ENCODE peak calls at places on chromosomes 3 and 15, in four cellular contexts. K, O, U and F are unnamed samples.

GRCh38 chr3:18442743-18443669 is 17.9 kb upstream of the SATB1 start:
- DNase-seq in O (no peak), U (no peak), K (no peak), F (peak; percentile 20)

GRCh38 chr3:119279101-119279554 is 15.1 kb upstream of the ARHGAP31 start:
- DNase-seq in K (no peak), O (no peak), U (no peak), F (no peak)

GRCh38 chr3:9916346-9916733 is 558 bp upstream of the IL17RC start:
- DNase-seq in U (no peak), K (no peak), O (no peak), F (peak; percentile 24)

GRCh38 chr3:151918253-151919029 is 45.0 kb downstream of the SUCNR1 start:
- DNase-seq in O (peak; percentile 34), K (peak; percentile 9), U (peak; percentile 16), F (peak; percentile 61)

GRCh38 chr3:195100903-195101591 is 169.9 kb downstream of the XXYLT1 start:
- DNase-seq in U (no peak), K (no peak), O (no peak), F (no peak)

GRCh38 chr3:141681390-141681780 is 56.7 kb upstream of the RNF7 start:
- DNase-seq in K (no peak), O (no peak), U (no peak), F (no peak)

GRCh38 chr15:70375006-70375409 is 277.3 kb upstream of the TLE3 start:
- DNase-seq in O (no peak), K (no peak), U (no peak), F (no peak)

GRCh38 chr15:52678468-52679231 is 538 bp downstream of the ATOSA start:
- DNase-seq in O (peak; percentile 57), U (no peak), K (peak; percentile 33), F (peak; percentile 83)

GRCh38 chr15:69060744-69061143 is 46.2 kb downstream of the NOX5 start:
- DNase-seq in O (no peak), K (no peak), U (no peak), F (no peak)

GRCh38 chr3:100499651-100500050 is 7.2 kb downstream of the TMEM45A start:
- DNase-seq in K (no peak), U (no peak), O (no peak), F (no peak)

GRCh38 chr15:74752486-74753395 is 4.1 kb downstream of the CYP1A2 start:
- DNase-seq in U (no peak), O (no peak), K (no peak), F (no peak)

GRCh38 chr15:82536409-82537350 is 3.6 kb downstream of the RPS17 start:
- DNase-seq in U (no peak), O (no peak), K (no peak), F (no peak)

GRCh38 chr3:48125026-48125704 is 63.1 kb downstream of the CDC25A start:
- DNase-seq in K (no peak), O (no peak), U (no peak), F (peak; percentile 60)

GRCh38 chr3:126699011-126699410 is 5.0 kb upstream of the CHCHD6 start:
- DNase-seq in O (no peak), U (no peak), K (no peak), F (no peak)

GRCh38 chr3:22159004-22159695 is 408.1 kb upstream of the ZNF385D start:
- DNase-seq in U (no peak), K (no peak), O (peak; percentile 43), F (no peak)

GRCh38 chr3:123740391-123740822 is 143.7 kb downstream of the MYLK start:
- DNase-seq in O (no peak), U (no peak), K (no peak), F (no peak)

GRCh38 chr3:23254287-23254686 is 51.2 kb downstream of the UBE2E2 start:
- DNase-seq in K (no peak), U (no peak), O (no peak), F (no peak)

GRCh38 chr3:183591881-183592521 is 36.5 kb upstream of the KLHL6 start:
- DNase-seq in O (no peak), U (peak; percentile 96), K (no peak), F (peak; percentile 58)

GRCh38 chr3:95719481-95719880 is 1094.9 kb upstream of the EPHA6 start:
- DNase-seq in U (no peak), O (no peak), K (no peak), F (no peak)

GRCh38 chr3:187852842-187853727 is 107.8 kb upstream of the BCL6 start:
- DNase-seq in U (no peak), O (no peak), K (no peak), F (no peak)

GRCh38 chr3:44184319-44184953 is 57.2 kb upstream of the TOPAZ1 start:
- DNase-seq in U (no peak), O (no peak), K (no peak), F (peak; percentile 18)

GRCh38 chr3:171497546-171497945 is 37.3 kb upstream of the TNIK start:
- DNase-seq in U (no peak), K (no peak), O (no peak), F (no peak)

GRCh38 chr15:73630030-73630429 is 3.2 kb downstream of the NPTN start:
- DNase-seq in O (peak; percentile 43), U (no peak), K (no peak), F (no peak)
- TF ChIP-seq CREB1 in O (no peak), U (no peak), K (no peak), F (no peak)

GRCh38 chr15:38796589-38796988 is 232.0 kb upstream of the RASGRP1 start:
- DNase-seq in O (no peak), K (no peak), U (no peak), F (peak; percentile 58)

GRCh38 chr15:38795471-38796245 is 231.0 kb upstream of the RASGRP1 start:
- DNase-seq in K (no peak), U (no peak), O (no peak), F (no peak)

GRCh38 chr15:38793181-38793580 is 228.6 kb upstream of the RASGRP1 start:
- DNase-seq in U (no peak), O (no peak), K (no peak), F (no peak)
- H3K79me2 ChIP-seq in U (no peaks in the 10 kb centered on the region), O (no peaks in the 10 kb centered on the region), K (no peaks in the 10 kb centered on the region), F (no peaks in the 10 kb centered on the region)

DNA sequence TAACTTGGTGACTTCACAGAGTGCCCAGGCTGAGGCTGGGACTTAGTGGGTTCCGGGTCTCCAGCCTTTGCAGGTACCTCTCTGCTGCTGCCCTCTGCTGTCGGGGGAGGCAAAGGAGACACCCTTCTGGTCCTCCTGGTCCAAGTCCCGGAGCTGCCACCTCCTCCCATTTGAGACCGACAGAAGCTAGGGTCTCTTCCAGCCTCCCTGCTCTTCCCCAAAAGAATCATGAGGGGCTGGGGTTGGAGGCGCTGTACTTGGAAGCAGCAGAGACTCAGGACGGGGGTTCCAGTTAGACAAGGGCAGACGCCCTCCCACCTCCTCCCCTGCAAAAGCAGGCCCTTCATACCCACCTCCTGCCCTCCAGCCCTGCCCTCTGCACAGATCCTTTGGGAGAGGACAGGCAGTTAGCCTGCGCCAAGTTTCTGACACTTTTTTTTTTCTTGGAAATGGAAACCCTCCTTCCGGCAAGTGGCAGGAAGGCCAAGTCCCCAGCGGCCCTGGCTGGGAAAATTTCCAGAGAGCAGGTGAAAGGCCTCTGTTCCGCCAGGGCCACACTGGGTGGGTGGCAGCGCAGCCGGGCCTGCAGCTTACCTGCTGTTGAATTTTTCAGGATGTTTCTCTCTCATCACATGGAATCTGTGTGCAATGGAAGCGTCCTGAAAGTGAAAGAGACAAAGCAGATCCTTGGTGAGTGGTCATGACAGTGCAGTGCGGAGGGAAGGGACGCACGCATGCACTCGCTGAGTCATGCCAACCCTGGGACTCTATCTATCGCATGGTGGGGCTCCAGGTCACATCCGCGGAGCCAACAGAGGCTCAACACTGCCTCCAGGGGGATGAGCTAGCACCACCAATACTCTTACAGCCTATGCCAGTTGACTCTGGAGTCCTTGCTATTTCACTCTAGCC is 119.9 kb downstream of the DGKG start:
- DNase-seq in O (peak; percentile 92), U (no peak), K (peak; percentile 76), F (peak; percentile 92)
- TF ChIP-seq JUNB in O (no peak), U (peak; percentile 50), K (no peak), F (no peak)

GRCh38 chr3:127790580-127791183 is 31.6 kb downstream of the MGLL start:
- DNase-seq in K (no peak), O (no peak), U (no peak), F (no peak)

GRCh38 chr3:127789051-127789450 is 33.3 kb downstream of the MGLL start:
- DNase-seq in U (no peak), O (no peak), K (no peak), F (no peak)

GRCh38 chr3:127788436-127788835 is 33.9 kb downstream of the MGLL start:
- DNase-seq in U (no peak), O (no peak), K (no peak), F (no peak)

GRCh38 chr3:127791221-127791913 is 30.9 kb downstream of the MGLL start:
- DNase-seq in K (peak; percentile 15), U (peak; percentile 41), O (no peak), F (peak; percentile 67)

GRCh38 chr3:127790009-127790533 is 32.2 kb downstream of the MGLL start:
- DNase-seq in K (no peak), O (no peak), U (no peak), F (no peak)
- TF ChIP-seq CREB1 in K (no peak), O (no peak), U (no peak), F (no peak)

GRCh38 chr3:138827222-138827621 is 7.5 kb downstream of the PIK3CB start:
- DNase-seq in O (no peak), U (no peak), K (no peak), F (no peak)

GRCh38 chr3:138829886-138830510 is 4.7 kb downstream of the PIK3CB start:
- DNase-seq in K (no peak), U (no peak), O (no peak), F (no peak)

GRCh38 chr3:138824114-138824506 is 10.6 kb downstream of the PIK3CB start:
- DNase-seq in K (no peak), U (no peak), O (no peak), F (peak; percentile 50)

GRCh38 chr3:138833908-138834358 is 795 bp downstream of the PIK3CB start:
- DNase-seq in U (no peak), K (no peak), O (no peak), F (peak; percentile 22)

DNA sequence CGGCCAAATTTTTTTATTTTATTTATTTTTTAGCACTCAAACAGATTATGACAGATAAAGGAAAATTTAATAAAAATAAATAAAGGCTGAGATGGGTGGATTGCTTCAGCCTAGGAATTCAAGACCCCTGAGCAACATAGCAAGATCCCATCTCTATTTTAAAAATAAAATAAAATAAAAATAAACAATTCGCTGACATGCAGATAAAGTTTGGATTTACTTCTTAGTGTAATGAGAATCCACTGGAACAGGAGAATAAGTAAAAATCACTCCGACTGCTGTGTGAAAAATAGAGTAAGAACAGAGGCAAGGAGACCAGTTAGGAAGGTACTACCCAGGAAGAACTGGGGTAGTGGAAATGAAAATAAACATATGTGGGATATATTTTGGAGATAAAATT is 5.6 kb downstream of the PIK3CB start:
- DNase-seq in K (no peak), U (no peak), O (no peak), F (no peak)
- H3K79me2 ChIP-seq in K (peaks cover 100% of the 10 kb centered on the region), U (peaks cover 26% of the 10 kb centered on the region), O (peaks cover 84% of the 10 kb centered on the region), F (peaks cover 99% of the 10 kb centered on the region)